ENCODE peak calls at places on chromosomes 2 and 18, in ten cellular contexts. H is neural progenitor cell, U is astrocyte, L is RWPE1, I is adrenal gland, O is fibroblast of mammary gland, P is tibial nerve, Z is AG10803, V is GM10248, F is GM13976. J is an unnamed sample.

GRCh38 chr2:80256396-80257167 is 48.0 kb downstream of the LRRTM1 start:
- DNase-seq in H (peak), L (peak), O (peak), U (no peak), P (no peak), I (no peak), F (no peak), Z (peak), V (no peak), J (peak)

GRCh38 chr18:23207191-23207955 is 72.1 kb downstream of the CABLES1 start:
- DNase-seq in H (peak), F (no peak), L (no peak), Z (no peak), V (no peak), P (no peak), I (no peak), O (peak), U (peak), J (no peak)

GRCh38 chr2:138476940-138477339 is 24.6 kb upstream of the SPOPL start:
- DNase-seq in U (no peak), L (no peak), O (no peak), F (no peak), P (no peak), H (no peak), I (no peak), Z (no peak), V (no peak), J (no peak)

GRCh38 chr2:62998949-62999348 is 51.7 kb upstream of the OTX1 start:
- DNase-seq in U (peak), O (peak), Z (peak), H (no peak), F (no peak), P (no peak), I (no peak), V (no peak), L (peak), J (peak)

GRCh38 chr2:88452151-88452851 is at the start of gene FOXI3:
- DNase-seq in O (no peak), F (peak), U (no peak), P (no peak), H (peak), I (no peak), V (no peak), Z (no peak), L (no peak), J (no peak)

GRCh38 chr18:50671376-50671775 is 111.5 kb downstream of the MAPK4 start:
- DNase-seq in F (no peak), L (no peak), H (no peak), P (peak), V (no peak), O (no peak), Z (no peak), U (no peak), I (no peak), J (no peak)

GRCh38 chr18:77114564-77115391 is 17.8 kb downstream of the MBP start:
- DNase-seq in V (peak), F (no peak), O (peak), L (peak), H (no peak), Z (peak), I (peak), U (peak), P (peak), J (peak)

GRCh38 chr2:138107288-138107687 is 143.0 kb downstream of the HNMT start:
- DNase-seq in U (no peak), F (no peak), L (peak), H (no peak), V (no peak), I (no peak), O (no peak), Z (no peak), P (no peak), J (no peak)

GRCh38 chr2:176383100-176383499 is 113.9 kb downstream of the MTX2 start:
- DNase-seq in U (no peak), Z (no peak), V (no peak), P (no peak), I (no peak), H (no peak), O (no peak), F (no peak), L (no peak), J (no peak)

GRCh38 chr2:98559581-98559980 is 48.7 kb downstream of the COA5 start:
- DNase-seq in F (no peak), H (no peak), I (no peak), V (no peak), U (peak), Z (no peak), O (no peak), P (no peak), L (no peak), J (no peak)

GRCh38 chr2:43841949-43842865 is 3.4 kb downstream of the ABCG8 start:
- DNase-seq in U (no peak), I (no peak), F (peak), H (no peak), O (no peak), L (no peak), V (peak), Z (no peak), P (no peak), J (no peak)

GRCh38 chr2:215019085-215019484 is 119.3 kb downstream of the ABCA12 start:
- DNase-seq in H (no peak), U (no peak), F (no peak), O (no peak), L (no peak), Z (no peak), P (no peak), V (no peak), I (no peak), J (no peak)

GRCh38 chr2:169803480-169803879 is 4.8 kb downstream of the SSB start:
- DNase-seq in F (no peak), V (no peak), Z (peak), U (no peak), L (no peak), P (no peak), O (no peak), H (no peak), I (no peak), J (no peak)

GRCh38 chr2:205758051-205758450 is 75.8 kb downstream of the NRP2 start:
- DNase-seq in Z (peak), V (no peak), O (peak), U (peak), P (no peak), H (no peak), I (peak), L (no peak), F (no peak), J (peak)

GRCh38 chr2:77008925-77009706 is 513.1 kb downstream of the LRRTM4 start:
- DNase-seq in I (no peak), L (peak), Z (no peak), P (no peak), V (no peak), F (no peak), H (no peak), O (peak), U (peak), J (peak)

GRCh38 chr2:27264253-27264752 is 1.5 kb upstream of the SLC30A3 start:
- DNase-seq in O (no peak), H (peak), L (no peak), F (no peak), Z (no peak), U (no peak), I (no peak), V (no peak), P (no peak), J (no peak)

GRCh38 chr18:78766651-78767533 is 212.7 kb upstream of the SALL3 start:
- DNase-seq in Z (no peak), I (no peak), V (no peak), L (no peak), P (no peak), U (no peak), F (no peak), O (no peak), H (no peak), J (no peak)

GRCh38 chr2:56613254-56613653 is 429.5 kb downstream of the CCDC85A start:
- DNase-seq in U (peak), L (no peak), P (no peak), Z (no peak), I (no peak), H (no peak), O (no peak), F (peak), V (peak), J (no peak)

GRCh38 chr2:127568128-127568527 is 32.6 kb downstream of the MYO7B start:
- DNase-seq in U (no peak), L (no peak), O (no peak), P (no peak), Z (no peak), V (no peak), F (no peak), H (no peak), I (no peak), J (no peak)

GRCh38 chr2:53583583-53583982 is 184.0 kb upstream of the CHAC2 start:
- DNase-seq in L (no peak), V (no peak), P (no peak), O (no peak), H (no peak), U (no peak), Z (no peak), F (no peak), I (no peak), J (no peak)

GRCh38 chr2:122139739-122140138 is 384.3 kb downstream of the TSN start:
- DNase-seq in L (no peak), F (no peak), V (no peak), I (no peak), U (no peak), O (no peak), P (no peak), H (no peak), Z (no peak), J (no peak)

GRCh38 chr2:78355967-78356366 is 669.5 kb upstream of the REG3G start:
- DNase-seq in F (no peak), L (no peak), I (no peak), V (no peak), P (no peak), U (no peak), H (no peak), Z (no peak), O (no peak), J (no peak)

DNA sequence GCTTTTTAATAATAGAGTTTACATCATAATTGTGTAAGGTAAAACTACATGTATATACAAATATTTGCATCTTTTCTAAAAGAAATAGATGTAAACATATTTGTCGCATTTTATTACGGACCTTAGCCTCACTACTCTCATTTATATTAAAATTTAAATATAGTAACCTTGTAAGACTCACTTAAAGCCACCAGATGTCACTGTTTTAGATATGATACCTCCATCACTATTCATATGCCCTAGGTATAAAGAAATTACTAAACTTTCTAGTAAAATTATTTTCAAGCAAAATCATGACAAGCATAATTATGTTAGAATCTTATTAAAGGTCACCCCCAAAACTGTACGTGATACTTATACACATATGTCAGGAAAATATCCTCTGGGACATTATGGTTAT is 674.3 kb upstream of the REG3G start:
- DNase-seq in O (no peak), L (peak), Z (no peak), V (no peak), U (no peak), H (peak), P (no peak), I (no peak), F (no peak), J (no peak)
- TF ChIP-seq CTCF in O (no peak), L (peak), Z (no peak), V (no peak), U (no peak), H (peak), P (no peak), I (no peak), F (no peak), J (no peak)

GRCh38 chr18:44903327-44903726 is 222.6 kb downstream of the SETBP1 start:
- DNase-seq in I (no peak), L (no peak), U (no peak), F (no peak), P (no peak), V (no peak), O (no peak), H (no peak), Z (no peak), J (no peak)

GRCh38 chr18:44899832-44900231 is 219.1 kb downstream of the SETBP1 start:
- DNase-seq in F (no peak), P (no peak), V (no peak), H (no peak), Z (no peak), L (no peak), U (no peak), I (no peak), O (peak), J (no peak)

GRCh38 chr18:44898536-44898935 is 217.8 kb downstream of the SETBP1 start:
- DNase-seq in V (no peak), O (no peak), I (no peak), H (peak), U (no peak), Z (no peak), L (no peak), F (no peak), P (no peak), J (no peak)

GRCh38 chr18:44900627-44901026 is 219.9 kb downstream of the SETBP1 start:
- DNase-seq in H (no peak), O (no peak), I (no peak), P (no peak), U (no peak), L (no peak), F (no peak), V (no peak), Z (peak), J (no peak)

DNA sequence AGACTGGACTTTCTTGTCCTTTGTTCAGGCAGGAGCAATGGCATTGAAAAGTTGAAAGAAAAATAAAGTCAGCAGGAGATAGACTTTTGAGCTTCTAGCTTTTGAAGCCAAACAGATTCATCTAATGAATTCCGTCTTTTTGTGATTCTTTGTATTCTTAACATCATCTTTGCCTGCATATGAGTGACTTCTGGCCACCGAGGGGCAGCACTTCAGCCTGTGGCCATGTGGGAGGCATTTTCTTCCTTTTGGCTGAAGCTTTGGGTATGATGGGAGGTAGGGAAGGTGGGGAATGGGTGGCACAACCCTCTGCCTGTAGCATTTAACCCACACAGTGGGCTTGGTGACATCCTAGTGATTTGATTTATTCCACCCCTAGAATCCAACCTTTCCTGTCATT is 220.6 kb downstream of the SETBP1 start:
- DNase-seq in Z (no peak), H (no peak), V (no peak), I (no peak), F (no peak), L (no peak), P (no peak), O (no peak), U (no peak), J (no peak)
- TF ChIP-seq CTCF in Z (no peak), H (peak), V (peak), I (no peak), F (no peak), L (no peak), P (no peak), O (peak), U (peak), J (peak)

GRCh38 chr18:9405977-9406376 is 69.3 kb upstream of the RALBP1 start:
- DNase-seq in V (no peak), Z (no peak), U (no peak), P (no peak), F (no peak), L (no peak), H (no peak), O (no peak), I (no peak), J (no peak)

GRCh38 chr18:9405130-9405529 is 70.2 kb upstream of the RALBP1 start:
- DNase-seq in P (no peak), I (no peak), H (no peak), F (no peak), O (no peak), U (no peak), V (no peak), Z (no peak), L (no peak), J (no peak)

GRCh38 chr18:9401166-9401565 is 66.6 kb downstream of the TWSG1 start:
- DNase-seq in P (no peak), F (no peak), I (no peak), Z (no peak), L (no peak), O (no peak), U (no peak), V (no peak), H (no peak), J (peak)

GRCh38 chr18:9404565-9405060 is 70.0 kb downstream of the TWSG1 start:
- DNase-seq in Z (no peak), L (no peak), O (no peak), V (peak), I (peak), F (peak), H (no peak), P (no peak), U (peak), J (peak)

GRCh38 chr18:9403795-9404564 is 69.4 kb downstream of the TWSG1 start:
- DNase-seq in L (no peak), F (no peak), V (no peak), I (no peak), H (peak), P (no peak), Z (no peak), O (peak), U (no peak), J (no peak)
- TF ChIP-seq CTCF in L (no peak), F (peak), V (peak), I (no peak), H (peak), P (no peak), Z (no peak), O (no peak), U (no peak), J (no peak)

GRCh38 chr2:149313512-149313972 is 16.8 kb upstream of the LYPD6 start:
- DNase-seq in U (peak), I (peak), H (peak), O (peak), L (peak), V (peak), F (peak), P (no peak), Z (peak), J (peak)
- TF ChIP-seq CTCF in U (peak), I (peak), H (peak), O (peak), L (peak), V (peak), F (peak), P (peak), Z (peak), J (peak)

GRCh38 chr2:149084924-149085795 is 46.7 kb downstream of the LYPD6B start:
- DNase-seq in L (no peak), V (no peak), I (no peak), P (no peak), O (no peak), Z (peak), F (no peak), U (no peak), H (no peak), J (peak)

GRCh38 chr2:149089068-149089467 is 50.6 kb downstream of the LYPD6B start:
- DNase-seq in Z (no peak), O (no peak), L (no peak), I (no peak), P (no peak), H (no peak), F (no peak), V (no peak), U (no peak), J (no peak)

GRCh38 chr2:149082781-149083180 is 44.3 kb downstream of the LYPD6B start:
- DNase-seq in Z (no peak), U (no peak), O (no peak), H (peak), F (no peak), L (peak), P (no peak), I (no peak), V (no peak), J (no peak)

GRCh38 chr2:149090706-149091105 is 52.2 kb downstream of the LYPD6B start:
- DNase-seq in I (no peak), Z (peak), H (no peak), P (no peak), L (no peak), U (peak), V (no peak), O (peak), F (no peak), J (no peak)

DNA sequence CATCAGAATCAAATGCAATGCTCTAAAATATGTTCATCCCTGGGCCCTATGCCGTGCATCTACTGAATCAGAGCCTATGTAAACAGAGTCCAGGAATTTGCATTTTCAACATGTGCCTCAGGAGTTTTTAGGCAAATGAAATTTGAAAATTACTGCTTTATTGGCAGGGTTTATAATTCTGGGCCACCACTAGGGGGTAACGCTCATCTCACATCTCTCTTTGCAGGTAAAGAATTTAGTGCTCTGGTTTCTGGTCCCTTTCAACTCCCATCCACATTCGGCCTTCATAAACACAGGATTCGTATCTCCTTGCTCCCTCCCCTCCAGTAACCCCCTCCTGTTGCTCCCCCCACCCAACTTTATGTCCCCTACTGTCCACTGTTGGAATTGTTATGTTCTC is 49.3 kb downstream of the LYPD6B start:
- DNase-seq in U (no peak), F (no peak), O (no peak), P (no peak), V (no peak), L (peak), Z (no peak), H (no peak), I (no peak), J (no peak)
- TF ChIP-seq CTCF in U (peak), F (no peak), O (peak), P (no peak), V (peak), L (no peak), Z (peak), H (peak), I (no peak), J (no peak)

DNA sequence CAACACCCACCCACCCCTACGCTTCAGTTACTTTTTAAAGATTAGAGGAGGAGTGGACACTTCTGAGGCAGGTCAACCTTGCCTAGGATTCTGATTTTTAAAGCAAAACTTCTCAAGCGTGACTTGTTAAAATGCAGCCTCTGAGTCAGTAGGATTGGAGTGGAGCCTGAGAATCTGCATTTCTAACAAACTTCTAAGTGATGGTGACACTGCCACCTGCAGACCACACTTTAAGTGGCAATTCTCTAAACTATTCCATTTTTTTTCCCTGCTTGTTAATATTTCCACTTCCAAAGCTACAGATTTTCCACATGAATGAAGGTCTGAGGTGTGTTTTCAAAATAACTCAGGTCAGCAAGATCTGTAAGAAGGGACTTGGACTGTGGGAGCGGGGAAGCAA is 171.1 kb upstream of the CCDC150 start:
- DNase-seq in I (no peak), F (no peak), V (no peak), O (no peak), L (no peak), P (no peak), U (no peak), H (no peak), Z (no peak), J (no peak)
- TF ChIP-seq CTCF in I (no peak), F (no peak), V (peak), O (no peak), L (no peak), P (no peak), U (no peak), H (peak), Z (no peak), J (no peak)